ENCODE peak calls at places on chromosomes 3 and 15, in seven cellular contexts. S is stimulated activated naive CD8-positive, alpha-beta T cell treated with anti-CD3 and anti-CD28 coated beads, Interleukin-15, amount 100 ng/mL, for 72 hours; M is upper lobe of left lung; H is heart right ventricle; X is IMR-90; U is sciatic nerve; P is A549. G is an unnamed sample.
A peak's percentile ranks its signal among the peaks of the same experiment; 100 is the strongest.

GRCh38 chr15:68734886-68735285 is 85.8 kb downstream of the ANP32A start:
- ATAC-seq in S (no peak), M (no peak), H (no peak), X (no peak), U (no peak), P (no peak), G (no peak)

GRCh38 chr3:30779686-30780287 is 114.7 kb downstream of the GADL1 start:
- ATAC-seq in S (no peak), M (peak; percentile 48), H (no peak), X (peak; percentile 83), U (peak; percentile 26), P (peak; percentile 87), G (no peak)

GRCh38 chr3:61448378-61448777 is 113.0 kb upstream of the PTPRG start:
- ATAC-seq in S (no peak), M (no peak), H (peak; percentile 38), X (no peak), U (no peak), P (no peak), G (no peak)

GRCh38 chr3:147962408-147963164 is 553.4 kb downstream of the ZIC1 start:
- ATAC-seq in S (no peak), M (no peak), H (no peak), X (no peak), U (no peak), P (no peak), G (no peak)

GRCh38 chr15:71146597-71146996 is 31.3 kb downstream of the THSD4 start:
- ATAC-seq in S (no peak), M (no peak), H (no peak), X (no peak), U (no peak), P (no peak), G (no peak)

GRCh38 chr3:133211449-133211848 is 173.3 kb downstream of the TMEM108 start:
- ATAC-seq in S (peak; percentile 74), M (peak; percentile 21), H (peak; percentile 58), X (no peak), U (no peak), P (no peak), G (no peak)

GRCh38 chr3:179450901-179451334 is 352 bp downstream of the GNB4 start:
- ATAC-seq in S (peak; percentile 53), M (peak; percentile 91), H (peak; percentile 74), X (peak; percentile 71), U (peak; percentile 64), P (peak; percentile 80), G (no peak)

GRCh38 chr3:49255112-49255511 is 21.9 kb downstream of the C3orf62 start:
- ATAC-seq in S (no peak), M (no peak), H (no peak), X (no peak), U (no peak), P (no peak), G (no peak)

GRCh38 chr3:170690133-170690981 is 104.5 kb upstream of the SLC7A14 start:
- ATAC-seq in S (peak; percentile 54), M (peak; percentile 80), H (peak; percentile 65), X (peak; percentile 57), U (peak; percentile 78), P (peak; percentile 94), G (no peak)

GRCh38 chr3:71039332-71039731 is 544.2 kb downstream of the FOXP1 start:
- ATAC-seq in S (peak; percentile 73), M (no peak), H (no peak), X (no peak), U (no peak), P (no peak), G (peak; percentile 83)

GRCh38 chr3:112115161-112115739 is 17.8 kb downstream of the GCSAM start:
- ATAC-seq in S (peak; percentile 66), M (peak; percentile 87), H (no peak), X (no peak), U (peak; percentile 69), P (no peak), G (peak; percentile 68)

GRCh38 chr3:61828880-61829279 is 267.5 kb downstream of the PTPRG start:
- ATAC-seq in S (no peak), M (no peak), H (no peak), X (no peak), U (peak; percentile 23), P (no peak), G (no peak)

GRCh38 chr3:98763076-98763475 is at the start of gene ST3GAL6:
- ATAC-seq in S (no peak), M (peak; percentile 78), H (peak; percentile 64), X (no peak), U (peak; percentile 82), P (no peak), G (no peak)

GRCh38 chr3:53599780-53600179 is 105.4 kb downstream of the CACNA1D start:
- ATAC-seq in S (no peak), M (no peak), H (no peak), X (no peak), U (no peak), P (no peak), G (no peak)

GRCh38 chr3:152196782-152197181 is 71.9 kb upstream of the MBNL1 start:
- ATAC-seq in S (no peak), M (peak; percentile 73), H (no peak), X (no peak), U (peak; percentile 54), P (no peak), G (no peak)

GRCh38 chr3:139267300-139268246 is 76.2 kb upstream of the MRPS22 start:
- ATAC-seq in S (no peak), M (no peak), H (peak; percentile 61), X (no peak), U (no peak), P (no peak), G (no peak)

GRCh38 chr3:53803124-53803815 is 42.9 kb downstream of the CHDH start:
- ATAC-seq in S (no peak), M (no peak), H (no peak), X (no peak), U (no peak), P (no peak), G (no peak)

GRCh38 chr3:142210144-142210543 is 15.2 kb downstream of the GK5 start:
- ATAC-seq in S (no peak), M (no peak), H (peak; percentile 35), X (peak; percentile 30), U (peak; percentile 62), P (no peak), G (no peak)

GRCh38 chr3:157369712-157370447 is 66.8 kb upstream of the PTX3 start:
- ATAC-seq in S (no peak), M (peak; percentile 40), H (no peak), X (no peak), U (peak; percentile 81), P (peak; percentile 64), G (no peak)

GRCh38 chr15:40493089-40493840 is 22.5 kb downstream of the CHST14 start:
- ATAC-seq in S (peak; percentile 99), M (no peak), H (no peak), X (no peak), U (no peak), P (no peak), G (peak; percentile 98)

GRCh38 chr3:50978991-50979667 is 304.4 kb downstream of the DOCK3 start:
- ATAC-seq in S (no peak), M (no peak), H (no peak), X (no peak), U (no peak), P (no peak), G (no peak)

GRCh38 chr3:186119499-186119898 is 10.6 kb upstream of the ETV5 start:
- ATAC-seq in S (no peak), M (no peak), H (no peak), X (no peak), U (no peak), P (no peak), G (no peak)

GRCh38 chr3:48092270-48092669 is 76.1 kb upstream of the MAP4 start:
- ATAC-seq in S (no peak), M (no peak), H (no peak), X (no peak), U (no peak), P (no peak), G (no peak)

GRCh38 chr3:51942603-51943450 is 664 bp downstream of the PARP3 start:
- ATAC-seq in S (peak; percentile 49), M (peak; percentile 54), H (peak; percentile 7), X (peak; percentile 16), U (peak; percentile 14), P (peak; percentile 54), G (peak; percentile 15)

GRCh38 chr15:81211376-81211775 is 14.7 kb downstream of the IL16 start:
- ATAC-seq in S (no peak), M (no peak), H (peak; percentile 61), X (no peak), U (peak; percentile 69), P (no peak), G (no peak)

GRCh38 chr3:10361375-10361774 is 40.5 kb upstream of the SEC13 start:
- ATAC-seq in S (no peak), M (no peak), H (no peak), X (no peak), U (no peak), P (no peak), G (no peak)

GRCh38 chr15:80565398-80565797 is 129.7 kb upstream of the ABHD17C start:
- ATAC-seq in S (no peak), M (no peak), H (no peak), X (no peak), U (no peak), P (no peak), G (no peak)

GRCh38 chr3:47425383-47425778 is 44.6 kb downstream of the PTPN23 start:
- ATAC-seq in S (no peak), M (no peak), H (no peak), X (no peak), U (no peak), P (no peak), G (no peak)

GRCh38 chr15:73387507-73388255 is 18.9 kb upstream of the HCN4 start:
- ATAC-seq in S (no peak), M (no peak), H (no peak), X (peak; percentile 40), U (no peak), P (peak; percentile 56), G (no peak)

G was measured in activated T-helper 17 cell treated with anti-CD3 and anti-CD28 coated beads, Interleukin-2, amount 50 U/mL, for 72 hours.